ENCODE peak calls at places on chromosomes 4 and X, in eight cellular contexts. M, P, X, V, Q, S, W and F are unnamed samples.

GRCh38 chr4:184515606-184516005 is 41.3 kb upstream of the IRF2 start:
- DNase-seq in M (no peak), P (no peak), X (no peak), V (no peak), Q (no peak), S (no peak), W (no peak), F (no peak)

GRCh38 chr4:140726776-140727500 is 29.2 kb downstream of the TBC1D9 start:
- DNase-seq in M (no peak), P (peak; percentile 54), X (no peak), V (no peak), Q (peak; percentile 58), S (no peak), W (no peak), F (no peak)

GRCh38 chr4:147741190-147741788 is 9.4 kb downstream of the ARHGAP10 start:
- DNase-seq in M (no peak), P (peak; percentile 88), X (no peak), V (no peak), Q (peak; percentile 46), S (no peak), W (no peak), F (no peak)

GRCh38 chr4:77040265-77040664 is 35.5 kb downstream of the CCNI start:
- DNase-seq in M (no peak), P (peak; percentile 77), X (no peak), V (peak; percentile 64), Q (peak; percentile 51), S (no peak), W (no peak), F (no peak)

GRCh38 chr4:53709693-53710092 is 118.4 kb upstream of the LNX1 start:
- DNase-seq in M (no peak), P (no peak), X (no peak), V (no peak), Q (peak; percentile 10), S (no peak), W (no peak), F (no peak)

GRCh38 chr4:23455482-23455881 is 434.4 kb downstream of the PPARGC1A start:
- DNase-seq in M (no peak), P (no peak), X (peak; percentile 16), V (no peak), Q (peak; percentile 15), S (no peak), W (no peak), F (no peak)

GRCh38 chr4:173230077-173230476 is 61.5 kb downstream of the GALNT7 start:
- DNase-seq in M (no peak), P (no peak), X (no peak), V (no peak), Q (no peak), S (no peak), W (no peak), F (no peak)

GRCh38 chr4:146488495-146489174 is 33.1 kb downstream of the SLC10A7 start:
- DNase-seq in M (no peak), P (peak; percentile 75), X (peak; percentile 83), V (no peak), Q (no peak), S (no peak), W (no peak), F (no peak)

GRCh38 chr4:22485751-22486150 is 30.1 kb downstream of the ADGRA3 start:
- DNase-seq in M (peak; percentile 41), P (peak; percentile 88), X (no peak), V (peak; percentile 54), Q (no peak), S (no peak), W (no peak), F (no peak)

GRCh38 chr4:7037425-7037824 is 5.7 kb upstream of the TADA2B start:
- DNase-seq in M (no peak), P (no peak), X (no peak), V (no peak), Q (no peak), S (no peak), W (no peak), F (peak; percentile 20)

GRCh38 chrX:153693216-153694086 is 5.7 kb downstream of the SLC6A8 start:
- DNase-seq in M (no peak), P (no peak), X (no peak), V (no peak), Q (no peak), S (no peak), W (no peak), F (no peak)

GRCh38 chr4:124711469-124712416 is 789 bp downstream of the ANKRD50 start:
- DNase-seq in M (no peak), P (peak; percentile 66), X (peak; percentile 48), V (peak; percentile 56), Q (peak; percentile 62), S (no peak), W (peak; percentile 46), F (peak; percentile 7)
- TF ChIP-seq CTCF in M (peak; percentile 4), P (peak; percentile 4), X (peak; percentile 42), V (peak; percentile 9), Q (peak; percentile 26), S (no peak), W (peak; percentile 5), F (no peak)

GRCh38 chr4:17511950-17512795 is at the start of gene QDPR:
- DNase-seq in M (no peak), P (peak; percentile 38), X (peak; percentile 32), V (peak; percentile 77), Q (peak; percentile 80), S (peak; percentile 76), W (peak; percentile 64), F (peak; percentile 79)
- TF ChIP-seq CTCF in M (peak; percentile 19), P (no peak), X (peak; percentile 34), V (peak; percentile 19), Q (no peak), S (no peak), W (peak; percentile 37), F (peak; percentile 46)

DNA sequence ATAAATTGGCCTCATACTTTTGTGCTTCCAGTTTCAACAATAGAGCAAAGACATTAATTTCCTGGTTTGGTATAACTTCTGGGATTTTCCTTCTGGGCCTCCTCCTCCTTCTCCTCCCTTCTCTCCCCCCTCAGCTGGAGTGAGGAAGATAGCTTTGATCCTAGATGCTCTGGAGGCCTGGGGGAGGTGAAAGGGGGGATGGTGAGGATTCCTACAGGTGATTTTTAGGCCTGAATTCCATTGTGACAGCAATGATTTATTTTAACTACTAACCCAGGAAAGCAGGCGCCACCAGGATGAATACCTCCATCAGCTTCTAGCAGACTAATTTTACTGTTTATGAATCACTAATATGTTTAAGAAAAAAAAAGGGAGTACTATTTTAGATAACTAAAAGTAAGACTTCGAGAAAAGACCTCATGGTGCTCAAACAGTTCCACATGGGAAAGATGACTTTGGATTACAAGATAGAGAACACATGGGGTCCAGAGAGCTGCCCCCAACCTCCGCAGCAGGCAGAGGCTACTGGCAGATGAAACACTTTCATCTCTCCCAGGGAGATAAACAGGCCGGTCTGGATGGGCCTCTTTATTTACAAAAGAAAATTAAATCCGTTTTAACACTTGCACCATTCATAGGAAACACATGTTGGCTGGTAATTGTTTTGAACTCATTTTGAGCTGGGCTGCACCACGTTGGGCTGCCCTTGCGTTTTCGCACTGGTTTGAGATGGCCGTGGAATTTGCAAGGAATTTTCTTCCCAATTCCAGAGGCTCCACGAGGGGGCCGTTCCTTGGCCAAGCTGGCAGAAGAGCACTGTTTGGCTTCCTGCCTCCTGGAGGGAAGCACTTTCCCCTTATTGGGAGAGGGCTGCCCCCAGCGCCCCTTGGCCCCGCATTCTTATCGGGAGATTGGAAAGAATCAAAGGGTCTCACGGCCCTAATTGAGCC is 125.1 kb upstream of the STX18 start:
- DNase-seq in M (no peak), P (peak; percentile 54), X (no peak), V (no peak), Q (no peak), S (peak; percentile 53), W (no peak), F (no peak)
- TF ChIP-seq CTCF in M (no peak), P (no peak), X (no peak), V (no peak), Q (no peak), S (no peak), W (no peak), F (no peak)

DNA sequence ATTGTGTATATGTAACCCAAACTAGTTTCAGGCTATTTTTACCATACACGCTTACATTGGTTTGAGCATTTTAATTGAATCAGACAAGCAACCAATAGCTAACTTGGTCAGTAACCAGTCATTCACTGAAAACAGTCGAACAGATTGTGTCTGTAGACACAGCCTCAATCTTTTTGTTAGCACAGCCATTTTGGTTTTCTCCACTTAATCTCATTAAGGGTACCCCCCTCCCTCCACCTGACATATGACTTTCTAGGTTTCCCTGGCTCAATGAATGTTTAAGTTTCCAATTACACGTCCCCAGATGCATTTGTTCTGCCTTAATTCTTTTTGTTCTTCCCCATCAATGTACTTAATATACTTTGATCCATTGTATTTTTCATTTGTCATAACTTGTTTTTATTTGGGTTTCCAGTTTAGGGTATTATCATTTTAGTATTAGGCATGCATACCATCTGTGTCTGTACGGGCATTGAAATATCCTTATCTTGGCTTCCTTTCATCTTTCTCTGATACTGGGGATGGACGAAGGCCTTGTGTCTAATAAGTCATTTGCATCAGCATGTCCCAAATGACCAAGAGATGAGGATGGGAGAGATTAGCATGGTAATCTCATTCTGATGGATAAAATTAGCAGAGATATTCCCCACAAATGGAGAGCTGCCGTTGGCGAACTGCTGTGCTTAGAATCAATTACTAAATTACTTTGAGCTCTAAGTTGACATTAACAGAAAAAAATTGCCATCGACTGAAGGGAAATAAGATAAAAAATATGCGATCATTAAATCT is 35.9 kb upstream of the PHOX2B start:
- DNase-seq in M (no peak), P (no peak), X (no peak), V (no peak), Q (no peak), S (no peak), W (no peak), F (no peak)
- TF ChIP-seq CTCF in M (no peak), P (no peak), X (no peak), V (no peak), Q (no peak), S (no peak), W (no peak), F (no peak)

DNA sequence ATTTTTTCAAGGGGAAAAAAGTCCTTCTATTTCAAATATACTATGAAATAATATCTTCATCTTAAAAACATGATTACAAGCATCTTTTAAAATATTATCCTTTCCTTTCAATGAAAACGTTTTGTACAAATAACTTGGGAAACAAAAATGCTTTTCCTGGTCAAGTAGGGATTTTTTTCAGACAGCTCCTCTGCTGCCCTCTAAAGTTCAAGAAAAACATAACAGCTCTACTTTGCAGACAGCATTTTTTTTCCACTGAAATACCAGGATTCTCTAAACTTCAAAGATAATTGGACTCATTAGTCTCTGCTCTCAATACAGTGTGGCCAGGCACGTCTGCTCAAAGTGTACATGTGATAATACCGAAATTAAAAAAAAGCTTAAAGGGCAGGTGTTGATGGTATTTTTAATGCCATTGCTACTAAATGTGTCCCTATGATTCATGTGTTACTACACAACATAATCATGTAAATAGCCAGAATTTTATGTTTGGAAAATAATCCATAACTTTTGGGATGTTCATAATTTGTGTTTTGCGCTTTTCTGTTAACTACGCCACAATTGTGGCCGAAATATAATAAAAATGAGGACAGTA is 479.0 kb downstream of the KCNIP4 start:
- DNase-seq in M (no peak), P (peak; percentile 7), X (no peak), V (no peak), Q (peak; percentile 15), S (no peak), W (no peak), F (no peak)
- TF ChIP-seq CTCF in M (peak; percentile 36), P (peak; percentile 44), X (peak; percentile 71), V (peak; percentile 49), Q (peak; percentile 58), S (no peak), W (peak; percentile 13), F (peak; percentile 49)